ENCODE peak calls at places on chromosomes 6 and 20, in four cellular contexts. One of them, this sample, is unnamed.

GRCh38 chr6:38688579-38689087 is 14.3 kb downstream of the GLO1 start:
- DNase-seq in stimulated activated CD8-positive, alpha-beta memory T cell treated with anti-CD3 and anti-CD28 coated beads, Interleukin-4, amount 100 ng/mL, for 1 hour: no peak
- DNase-seq in WTC11: peak; percentile 20
- DNase-seq in CD4-positive, alpha-beta T cell: no peak
- DNase-seq in this sample: no peak

GRCh38 chr6:21219856-21220255 is 373.7 kb upstream of the SOX4 start:
- DNase-seq in WTC11: no peak
- DNase-seq in CD4-positive, alpha-beta T cell: no peak
- DNase-seq in stimulated activated CD8-positive, alpha-beta memory T cell treated with anti-CD3 and anti-CD28 coated beads, Interleukin-4, amount 100 ng/mL, for 1 hour: no peak
- DNase-seq in this sample: no peak

GRCh38 chr20:44745560-44746366 is at the start of gene KCNK15:
- DNase-seq in WTC11: peak; percentile 57
- DNase-seq in stimulated activated CD8-positive, alpha-beta memory T cell treated with anti-CD3 and anti-CD28 coated beads, Interleukin-4, amount 100 ng/mL, for 1 hour: no peak
- DNase-seq in CD4-positive, alpha-beta T cell: peak; percentile 43
- DNase-seq in this sample: no peak

GRCh38 chr20:45817652-45818194 is 5.3 kb downstream of the UBE2C start:
- DNase-seq in CD4-positive, alpha-beta T cell: no peak
- DNase-seq in stimulated activated CD8-positive, alpha-beta memory T cell treated with anti-CD3 and anti-CD28 coated beads, Interleukin-4, amount 100 ng/mL, for 1 hour: no peak
- DNase-seq in WTC11: no peak
- DNase-seq in this sample: no peak

GRCh38 chr6:89079611-89080213 is 839 bp upstream of the PNRC1 start:
- DNase-seq in CD4-positive, alpha-beta T cell: peak; percentile 51
- DNase-seq in stimulated activated CD8-positive, alpha-beta memory T cell treated with anti-CD3 and anti-CD28 coated beads, Interleukin-4, amount 100 ng/mL, for 1 hour: peak; percentile 25
- DNase-seq in WTC11: no peak
- DNase-seq in this sample: peak; percentile 21

GRCh38 chr20:59665656-59666555 is 61.6 kb downstream of the PHACTR3 start:
- DNase-seq in WTC11: no peak
- DNase-seq in stimulated activated CD8-positive, alpha-beta memory T cell treated with anti-CD3 and anti-CD28 coated beads, Interleukin-4, amount 100 ng/mL, for 1 hour: no peak
- DNase-seq in CD4-positive, alpha-beta T cell: no peak
- DNase-seq in this sample: no peak

GRCh38 chr20:51608060-51608459 is 65.5 kb upstream of the NFATC2 start:
- DNase-seq in stimulated activated CD8-positive, alpha-beta memory T cell treated with anti-CD3 and anti-CD28 coated beads, Interleukin-4, amount 100 ng/mL, for 1 hour: no peak
- DNase-seq in WTC11: no peak
- DNase-seq in CD4-positive, alpha-beta T cell: no peak
- DNase-seq in this sample: no peak

GRCh38 chr20:19893356-19893755 is 123.8 kb upstream of the NAA20 start:
- DNase-seq in stimulated activated CD8-positive, alpha-beta memory T cell treated with anti-CD3 and anti-CD28 coated beads, Interleukin-4, amount 100 ng/mL, for 1 hour: no peak
- DNase-seq in CD4-positive, alpha-beta T cell: no peak
- DNase-seq in WTC11: no peak
- DNase-seq in this sample: no peak

GRCh38 chr20:3679749-3680700 is 1.8 kb downstream of the ADAM33 start:
- DNase-seq in stimulated activated CD8-positive, alpha-beta memory T cell treated with anti-CD3 and anti-CD28 coated beads, Interleukin-4, amount 100 ng/mL, for 1 hour: no peak
- DNase-seq in WTC11: peak; percentile 42
- DNase-seq in CD4-positive, alpha-beta T cell: no peak
- DNase-seq in this sample: no peak

GRCh38 chr6:96923871-96924493 is 546 bp upstream of the KLHL32 start:
- DNase-seq in CD4-positive, alpha-beta T cell: no peak
- DNase-seq in WTC11: peak; percentile 80
- DNase-seq in stimulated activated CD8-positive, alpha-beta memory T cell treated with anti-CD3 and anti-CD28 coated beads, Interleukin-4, amount 100 ng/mL, for 1 hour: peak; percentile 2
- DNase-seq in this sample: no peak

GRCh38 chr6:106087548-106088325 is 1.6 kb downstream of the PRDM1 start:
- DNase-seq in CD4-positive, alpha-beta T cell: no peak
- DNase-seq in WTC11: no peak
- DNase-seq in stimulated activated CD8-positive, alpha-beta memory T cell treated with anti-CD3 and anti-CD28 coated beads, Interleukin-4, amount 100 ng/mL, for 1 hour: no peak
- DNase-seq in this sample: no peak

GRCh38 chr6:5511924-5512323 is 250.6 kb downstream of the FARS2 start:
- DNase-seq in stimulated activated CD8-positive, alpha-beta memory T cell treated with anti-CD3 and anti-CD28 coated beads, Interleukin-4, amount 100 ng/mL, for 1 hour: no peak
- DNase-seq in CD4-positive, alpha-beta T cell: no peak
- DNase-seq in WTC11: no peak
- DNase-seq in this sample: no peak

GRCh38 chr6:39301606-39302005 is 12.6 kb downstream of the KCNK17 start:
- DNase-seq in stimulated activated CD8-positive, alpha-beta memory T cell treated with anti-CD3 and anti-CD28 coated beads, Interleukin-4, amount 100 ng/mL, for 1 hour: no peak
- DNase-seq in WTC11: peak; percentile 83
- DNase-seq in CD4-positive, alpha-beta T cell: no peak
- DNase-seq in this sample: no peak

GRCh38 chr20:60820918-60821317 is 431.1 kb upstream of the CDH4 start:
- DNase-seq in stimulated activated CD8-positive, alpha-beta memory T cell treated with anti-CD3 and anti-CD28 coated beads, Interleukin-4, amount 100 ng/mL, for 1 hour: no peak
- DNase-seq in WTC11: no peak
- DNase-seq in CD4-positive, alpha-beta T cell: no peak
- DNase-seq in this sample: no peak

GRCh38 chr6:109252261-109253041 is 129.8 kb downstream of the CD164 start:
- DNase-seq in CD4-positive, alpha-beta T cell: no peak
- DNase-seq in stimulated activated CD8-positive, alpha-beta memory T cell treated with anti-CD3 and anti-CD28 coated beads, Interleukin-4, amount 100 ng/mL, for 1 hour: no peak
- DNase-seq in WTC11: no peak
- DNase-seq in this sample: no peak

GRCh38 chr6:101439790-101440189 is 46.3 kb downstream of the GRIK2 start:
- DNase-seq in WTC11: no peak
- DNase-seq in stimulated activated CD8-positive, alpha-beta memory T cell treated with anti-CD3 and anti-CD28 coated beads, Interleukin-4, amount 100 ng/mL, for 1 hour: no peak
- DNase-seq in CD4-positive, alpha-beta T cell: no peak
- DNase-seq in this sample: no peak

GRCh38 chr6:167733740-167734661 is 92.7 kb upstream of the AFDN start:
- DNase-seq in WTC11: no peak
- DNase-seq in CD4-positive, alpha-beta T cell: no peak
- DNase-seq in stimulated activated CD8-positive, alpha-beta memory T cell treated with anti-CD3 and anti-CD28 coated beads, Interleukin-4, amount 100 ng/mL, for 1 hour: no peak
- DNase-seq in this sample: no peak

GRCh38 chr20:40672095-40672494 is 16.9 kb downstream of the MAFB start:
- DNase-seq in CD4-positive, alpha-beta T cell: no peak
- DNase-seq in WTC11: no peak
- DNase-seq in stimulated activated CD8-positive, alpha-beta memory T cell treated with anti-CD3 and anti-CD28 coated beads, Interleukin-4, amount 100 ng/mL, for 1 hour: no peak
- DNase-seq in this sample: no peak

GRCh38 chr6:53922571-53922981 is 127.8 kb downstream of the LRRC1 start:
- DNase-seq in WTC11: no peak
- DNase-seq in CD4-positive, alpha-beta T cell: no peak
- DNase-seq in stimulated activated CD8-positive, alpha-beta memory T cell treated with anti-CD3 and anti-CD28 coated beads, Interleukin-4, amount 100 ng/mL, for 1 hour: no peak
- DNase-seq in this sample: no peak

GRCh38 chr6:3229566-3230274 is 2.3 kb upstream of the TUBB2B start:
- DNase-seq in CD4-positive, alpha-beta T cell: peak; percentile 48
- DNase-seq in WTC11: peak; percentile 69
- DNase-seq in stimulated activated CD8-positive, alpha-beta memory T cell treated with anti-CD3 and anti-CD28 coated beads, Interleukin-4, amount 100 ng/mL, for 1 hour: no peak
- DNase-seq in this sample: no peak

GRCh38 chr6:79841577-79842381 is 105.6 kb downstream of the ELOVL4 start:
- DNase-seq in WTC11: no peak
- DNase-seq in stimulated activated CD8-positive, alpha-beta memory T cell treated with anti-CD3 and anti-CD28 coated beads, Interleukin-4, amount 100 ng/mL, for 1 hour: no peak
- DNase-seq in CD4-positive, alpha-beta T cell: no peak
- DNase-seq in this sample: no peak

GRCh38 chr6:90413867-90414266 is 117.2 kb upstream of the BACH2 start:
- DNase-seq in WTC11: peak; percentile 63
- DNase-seq in stimulated activated CD8-positive, alpha-beta memory T cell treated with anti-CD3 and anti-CD28 coated beads, Interleukin-4, amount 100 ng/mL, for 1 hour: peak; percentile 43
- DNase-seq in CD4-positive, alpha-beta T cell: peak; percentile 67
- DNase-seq in this sample: peak; percentile 55

GRCh38 chr20:37579091-37579490 is 51.4 kb upstream of the BLCAP start:
- DNase-seq in CD4-positive, alpha-beta T cell: no peak
- DNase-seq in WTC11: no peak
- DNase-seq in stimulated activated CD8-positive, alpha-beta memory T cell treated with anti-CD3 and anti-CD28 coated beads, Interleukin-4, amount 100 ng/mL, for 1 hour: no peak
- DNase-seq in this sample: no peak

GRCh38 chr6:136235233-136235564 is 14.9 kb downstream of the MTFR2 start:
- DNase-seq in CD4-positive, alpha-beta T cell: no peak
- DNase-seq in stimulated activated CD8-positive, alpha-beta memory T cell treated with anti-CD3 and anti-CD28 coated beads, Interleukin-4, amount 100 ng/mL, for 1 hour: no peak
- DNase-seq in WTC11: no peak
- DNase-seq in this sample: no peak

GRCh38 chr6:106470316-106470715 is 109.8 kb downstream of the CRYBG1 start:
- DNase-seq in stimulated activated CD8-positive, alpha-beta memory T cell treated with anti-CD3 and anti-CD28 coated beads, Interleukin-4, amount 100 ng/mL, for 1 hour: no peak
- DNase-seq in CD4-positive, alpha-beta T cell: no peak
- DNase-seq in WTC11: no peak
- DNase-seq in this sample: no peak

GRCh38 chr6:170444056-170444505 is 109.0 kb downstream of the PSMB1 start:
- DNase-seq in CD4-positive, alpha-beta T cell: no peak
- DNase-seq in WTC11: no peak
- DNase-seq in stimulated activated CD8-positive, alpha-beta memory T cell treated with anti-CD3 and anti-CD28 coated beads, Interleukin-4, amount 100 ng/mL, for 1 hour: peak; percentile 21
- DNase-seq in this sample: no peak

GRCh38 chr6:75205776-75206334 is at the start of gene COL12A1:
- DNase-seq in stimulated activated CD8-positive, alpha-beta memory T cell treated with anti-CD3 and anti-CD28 coated beads, Interleukin-4, amount 100 ng/mL, for 1 hour: no peak
- DNase-seq in CD4-positive, alpha-beta T cell: no peak
- DNase-seq in WTC11: peak; percentile 74
- DNase-seq in this sample: no peak

GRCh38 chr20:37897008-37897548 is 5.8 kb upstream of the VSTM2L start:
- DNase-seq in WTC11: peak; percentile 67
- DNase-seq in CD4-positive, alpha-beta T cell: no peak
- DNase-seq in stimulated activated CD8-positive, alpha-beta memory T cell treated with anti-CD3 and anti-CD28 coated beads, Interleukin-4, amount 100 ng/mL, for 1 hour: no peak
- DNase-seq in this sample: no peak

GRCh38 chr6:170238741-170239565 is 51.9 kb downstream of the DLL1 start:
- DNase-seq in CD4-positive, alpha-beta T cell: no peak
- DNase-seq in stimulated activated CD8-positive, alpha-beta memory T cell treated with anti-CD3 and anti-CD28 coated beads, Interleukin-4, amount 100 ng/mL, for 1 hour: no peak
- DNase-seq in WTC11: no peak
- DNase-seq in this sample: no peak

GRCh38 chr20:36632487-36633284 is 13.3 kb downstream of the SLA2 start:
- DNase-seq in stimulated activated CD8-positive, alpha-beta memory T cell treated with anti-CD3 and anti-CD28 coated beads, Interleukin-4, amount 100 ng/mL, for 1 hour: no peak
- DNase-seq in CD4-positive, alpha-beta T cell: no peak
- DNase-seq in WTC11: peak; percentile 70
- DNase-seq in this sample: no peak

GRCh38 chr6:11120273-11121005 is 8.9 kb upstream of the ERVFRD-1 start:
- DNase-seq in CD4-positive, alpha-beta T cell: no peak
- DNase-seq in WTC11: no peak
- DNase-seq in stimulated activated CD8-positive, alpha-beta memory T cell treated with anti-CD3 and anti-CD28 coated beads, Interleukin-4, amount 100 ng/mL, for 1 hour: no peak
- DNase-seq in this sample: no peak

GRCh38 chr6:5096482-5096881 is 11.3 kb downstream of the PPP1R3G start:
- DNase-seq in CD4-positive, alpha-beta T cell: no peak
- DNase-seq in WTC11: no peak
- DNase-seq in stimulated activated CD8-positive, alpha-beta memory T cell treated with anti-CD3 and anti-CD28 coated beads, Interleukin-4, amount 100 ng/mL, for 1 hour: no peak
- DNase-seq in this sample: no peak

GRCh38 chr6:73176057-73176456 is 49.2 kb downstream of the KHDC1L start:
- DNase-seq in CD4-positive, alpha-beta T cell: no peak
- DNase-seq in stimulated activated CD8-positive, alpha-beta memory T cell treated with anti-CD3 and anti-CD28 coated beads, Interleukin-4, amount 100 ng/mL, for 1 hour: no peak
- DNase-seq in WTC11: no peak
- DNase-seq in this sample: no peak

GRCh38 chr20:1446536-1446935 is 20.1 kb downstream of the NSFL1C start:
- DNase-seq in WTC11: no peak
- DNase-seq in CD4-positive, alpha-beta T cell: no peak
- DNase-seq in stimulated activated CD8-positive, alpha-beta memory T cell treated with anti-CD3 and anti-CD28 coated beads, Interleukin-4, amount 100 ng/mL, for 1 hour: no peak
- DNase-seq in this sample: no peak

GRCh38 chr6:17907467-17908229 is 79.8 kb downstream of the KIF13A start:
- DNase-seq in WTC11: no peak
- DNase-seq in stimulated activated CD8-positive, alpha-beta memory T cell treated with anti-CD3 and anti-CD28 coated beads, Interleukin-4, amount 100 ng/mL, for 1 hour: no peak
- DNase-seq in CD4-positive, alpha-beta T cell: no peak
- DNase-seq in this sample: no peak

GRCh38 chr6:45759134-45759849 is 256.4 kb downstream of the CLIC5 start:
- DNase-seq in CD4-positive, alpha-beta T cell: no peak
- DNase-seq in WTC11: no peak
- DNase-seq in stimulated activated CD8-positive, alpha-beta memory T cell treated with anti-CD3 and anti-CD28 coated beads, Interleukin-4, amount 100 ng/mL, for 1 hour: no peak
- DNase-seq in this sample: no peak

This sample was measured in T follicular helper cell.